ENCODE peak calls at places on chromosome 10, in six cellular contexts. W, P, Y, D, M and F are unnamed samples.

GRCh38 chr10:132509506-132510173 is 27.9 kb upstream of the INPP5A start:
- DNase-seq in W (no peak), P (no peak), Y (no peak), D (no peak), M (no peak), F (peak)

GRCh38 chr10:65805993-65806392 is 1119.8 kb upstream of the LRRTM3 start:
- DNase-seq in W (no peak), P (no peak), Y (no peak), D (no peak), M (no peak), F (no peak)

GRCh38 chr10:101481256-101481655 is 106.8 kb downstream of the POLL start:
- DNase-seq in W (no peak), P (no peak), Y (no peak), D (no peak), M (no peak), F (no peak)

GRCh38 chr10:924524-924859 is 7.0 kb downstream of the LARP4B start:
- DNase-seq in W (no peak), P (no peak), Y (no peak), D (no peak), M (no peak), F (no peak)

GRCh38 chr10:26881600-26882331 is 21.0 kb upstream of the ABI1 start:
- DNase-seq in W (peak), P (peak), Y (peak), D (no peak), M (no peak), F (no peak)

GRCh38 chr10:33804534-33804933 is 470.1 kb upstream of the NRP1 start:
- DNase-seq in W (no peak), P (peak), Y (no peak), D (no peak), M (no peak), F (no peak)

GRCh38 chr10:65611592-65611991 is 1314.2 kb upstream of the LRRTM3 start:
- DNase-seq in W (no peak), P (peak), Y (no peak), D (no peak), M (no peak), F (no peak)

GRCh38 chr10:114043532-114044250 is at the start of gene ADRB1:
- DNase-seq in W (peak), P (peak), Y (peak), D (peak), M (peak), F (peak)

GRCh38 chr10:44459677-44460076 is 74.8 kb upstream of the CXCL12 start:
- DNase-seq in W (no peak), P (no peak), Y (no peak), D (no peak), M (no peak), F (no peak)

GRCh38 chr10:132641966-132642731 is 104.6 kb downstream of the INPP5A start:
- DNase-seq in W (no peak), P (no peak), Y (no peak), D (no peak), M (no peak), F (peak)

GRCh38 chr10:26031300-26031699 is 97.3 kb downstream of the MYO3A start:
- DNase-seq in W (no peak), P (no peak), Y (no peak), D (no peak), M (no peak), F (no peak)

GRCh38 chr10:29794776-29795635 is 160.2 kb upstream of the SVIL start:
- DNase-seq in W (no peak), P (peak), Y (no peak), D (no peak), M (peak), F (no peak)

GRCh38 chr10:62036186-62037081 is 134.9 kb downstream of the ARID5B start:
- DNase-seq in W (no peak), P (no peak), Y (no peak), D (no peak), M (no peak), F (no peak)

GRCh38 chr10:100506596-100507356 is 12.9 kb downstream of the SEC31B start:
- DNase-seq in W (peak), P (peak), Y (peak), D (no peak), M (no peak), F (no peak)

GRCh38 chr10:8369666-8370065 is 315.2 kb downstream of the GATA3 start:
- DNase-seq in W (peak), P (peak), Y (peak), D (no peak), M (no peak), F (no peak)

GRCh38 chr10:121413951-121414350 is 184.3 kb downstream of the FGFR2 start:
- DNase-seq in W (no peak), P (no peak), Y (no peak), D (no peak), M (no peak), F (no peak)

GRCh38 chr10:121459765-121460453 is 138.3 kb downstream of the FGFR2 start:
- DNase-seq in W (no peak), P (no peak), Y (no peak), D (no peak), M (no peak), F (no peak)

GRCh38 chr10:35384265-35384868 is 48.1 kb downstream of the CCNY start:
- DNase-seq in W (no peak), P (peak), Y (no peak), D (no peak), M (no peak), F (no peak)

GRCh38 chr10:75959209-75959608 is 527.8 kb downstream of the LRMDA start:
- DNase-seq in W (peak), P (peak), Y (no peak), D (no peak), M (no peak), F (no peak)

GRCh38 chr10:43407148-43407575 is 1.8 kb downstream of the HNRNPF start:
- DNase-seq in W (peak), P (peak), Y (peak), D (peak), M (peak), F (peak)

GRCh38 chr10:30705086-30705624 is 75.6 kb upstream of the LYZL2 start:
- DNase-seq in W (no peak), P (no peak), Y (peak), D (peak), M (no peak), F (no peak)

GRCh38 chr10:112295853-112296830 is 12.9 kb downstream of the TECTB start:
- DNase-seq in W (no peak), P (peak), Y (no peak), D (no peak), M (no peak), F (no peak)

GRCh38 chr10:110845756-110846620 is 25.7 kb upstream of the PDCD4 start:
- DNase-seq in W (peak), P (no peak), Y (no peak), D (peak), M (peak), F (peak)

GRCh38 chr10:114638874-114639625 is 19.0 kb downstream of the ABLIM1 start:
- DNase-seq in W (no peak), P (peak), Y (peak), D (no peak), M (no peak), F (no peak)

DNA sequence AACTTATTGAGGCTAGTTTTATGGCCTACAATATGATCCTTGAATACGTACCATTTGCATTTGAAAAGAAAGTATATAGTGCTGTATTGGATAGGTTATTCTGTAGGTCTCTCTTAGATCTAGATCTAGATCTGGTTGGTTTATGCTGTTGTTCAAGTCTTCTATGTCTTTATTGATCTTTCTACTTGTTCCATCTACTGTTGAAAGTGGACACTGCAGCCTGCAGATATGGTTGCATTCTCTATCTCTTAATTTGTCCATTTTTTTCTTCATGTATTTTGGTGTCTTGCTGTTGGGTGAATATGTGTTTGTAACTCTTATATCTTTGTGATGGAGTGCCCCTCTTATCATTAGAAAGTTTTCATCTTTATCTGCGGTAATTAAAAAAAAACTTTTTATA is 139.4 kb upstream of the PCDH15 start:
- DNase-seq in W (peak), P (no peak), Y (no peak), D (no peak), M (no peak), F (no peak)
- TF ChIP-seq CTCF in W (no peak), P (no peak), Y (no peak), D (no peak), M (no peak), F (no peak)

DNA sequence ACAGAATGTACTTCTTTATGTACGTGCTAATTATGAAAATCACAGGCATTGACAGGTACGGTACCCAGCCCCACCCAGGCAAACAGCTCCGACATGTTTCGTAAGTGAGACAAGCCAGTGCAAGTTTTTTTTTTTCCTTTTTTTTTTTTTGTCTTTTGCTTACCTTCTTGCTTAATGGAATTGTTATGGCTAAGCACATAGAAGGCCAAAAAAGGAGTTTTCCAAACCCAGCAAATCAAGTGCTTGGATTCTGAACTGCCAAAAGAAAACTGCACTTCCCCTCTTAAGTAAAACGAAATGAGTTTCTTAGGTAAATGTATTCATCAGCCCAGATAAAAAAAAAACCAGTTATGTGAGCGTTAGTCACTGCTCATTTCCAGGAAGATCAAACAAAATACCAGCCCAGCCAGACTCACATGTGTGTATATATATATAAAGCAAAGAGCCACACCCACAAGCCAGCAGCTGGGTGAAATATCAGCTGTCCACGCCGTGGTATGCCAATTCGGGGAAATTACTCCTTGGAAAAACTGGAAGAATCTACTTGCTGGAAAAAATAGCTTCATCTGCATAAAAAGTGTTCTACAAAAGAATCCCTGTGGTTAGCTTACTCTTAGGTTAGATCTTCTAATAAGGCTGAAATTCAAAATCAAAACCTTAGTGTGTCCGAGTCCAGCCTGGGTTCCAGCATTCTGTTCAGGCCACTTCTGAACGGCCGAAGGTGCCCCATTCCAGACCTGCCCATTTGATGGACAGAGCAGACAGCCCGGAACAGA is 8.0 kb downstream of the KLF6 start:
- DNase-seq in W (peak), P (peak), Y (no peak), D (peak), M (peak), F (no peak)
- TF ChIP-seq POLR2A in W (no peak), P (no peak), Y (no peak), D (peak), M (no peak), F (no peak)

DNA sequence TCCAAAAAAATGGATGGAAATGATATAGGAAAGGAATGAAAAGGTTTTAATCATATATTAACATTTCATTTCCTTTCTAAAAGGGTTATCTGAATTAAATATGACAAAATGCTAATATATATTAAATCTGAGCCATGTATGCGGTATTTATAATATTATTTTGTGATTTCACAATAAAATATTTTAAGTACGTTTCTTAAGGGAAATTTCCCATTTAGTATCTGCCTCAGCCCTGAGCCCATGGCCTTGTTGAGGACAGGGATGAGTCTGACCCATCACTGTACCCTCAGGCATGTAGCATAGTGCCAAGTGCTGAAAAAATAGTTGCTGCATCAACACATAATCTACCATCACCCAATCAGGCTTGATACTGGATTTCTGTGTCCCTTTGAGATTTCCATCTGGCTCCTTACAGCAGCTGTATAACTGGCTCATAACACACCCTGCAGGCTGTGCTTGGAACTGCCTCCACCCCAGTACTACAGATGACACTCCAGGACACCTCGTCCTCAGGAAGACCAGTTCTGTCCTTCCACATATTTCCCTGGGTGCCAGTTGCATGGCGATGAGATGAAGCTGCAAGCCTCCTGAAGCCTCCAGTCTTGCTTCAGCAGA is 59.4 kb upstream of the ASAH2 start:
- DNase-seq in W (peak), P (no peak), Y (peak), D (peak), M (no peak), F (peak)
- TF ChIP-seq CTCF in W (peak), P (no peak), Y (peak), D (peak), M (no peak), F (no peak)

GRCh38 chr10:128695326-128695725 is 569.1 kb upstream of the MKI67 start:
- DNase-seq in W (no peak), P (no peak), Y (no peak), D (no peak), M (no peak), F (no peak)
- TF ChIP-seq POLR2A in W (no peak), P (no peak), Y (no peak), D (no peak), M (no peak), F (no peak)

GRCh38 chr10:13276749-13277394 is 23.0 kb downstream of the PHYH start:
- DNase-seq in W (peak), P (peak), Y (no peak), D (no peak), M (no peak), F (no peak)
- TF ChIP-seq CTCF in W (no peak), P (peak), Y (no peak), D (no peak), M (no peak), F (no peak)

DNA sequence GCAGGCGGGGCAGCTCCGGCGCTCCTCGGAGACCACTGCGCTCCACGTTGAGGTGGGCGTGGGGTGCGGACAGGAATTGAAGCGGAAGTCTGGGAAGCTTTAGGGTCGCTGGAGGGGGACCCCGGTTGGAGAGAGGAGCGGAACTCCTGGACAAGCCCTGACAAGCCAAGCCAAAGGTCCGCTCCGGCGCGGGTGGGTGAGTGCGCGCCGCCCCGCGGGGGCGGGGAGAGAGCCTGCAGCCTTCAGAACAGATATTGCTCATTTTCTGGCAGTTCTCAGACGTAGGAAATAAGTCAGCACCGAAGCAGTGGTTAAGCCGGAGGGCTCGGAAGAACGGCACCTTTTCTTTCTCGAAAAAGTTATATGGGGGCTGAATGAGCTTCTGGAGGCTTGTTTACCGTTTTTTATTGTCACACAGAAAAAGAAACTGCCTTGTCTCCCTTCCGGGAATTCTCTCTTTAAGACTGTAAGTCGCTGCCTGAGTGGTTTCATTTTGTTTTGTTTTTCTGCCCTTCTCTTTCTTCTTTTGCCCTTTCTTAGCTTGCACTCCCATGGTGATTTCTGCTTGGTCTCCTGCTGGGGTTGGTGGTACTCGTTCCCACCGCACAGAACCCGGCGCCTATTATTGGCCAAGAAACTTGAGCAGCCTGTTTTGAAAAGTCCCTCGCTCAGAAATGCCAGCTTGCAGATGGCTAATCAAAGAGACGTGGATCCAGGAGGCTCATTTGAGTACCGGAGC is 732 bp downstream of the FAS start:
- DNase-seq in W (peak), P (peak), Y (peak), D (peak), M (peak), F (peak)
- TF ChIP-seq POLR2A in W (peak), P (peak), Y (no peak), D (peak), M (peak), F (peak)

DNA sequence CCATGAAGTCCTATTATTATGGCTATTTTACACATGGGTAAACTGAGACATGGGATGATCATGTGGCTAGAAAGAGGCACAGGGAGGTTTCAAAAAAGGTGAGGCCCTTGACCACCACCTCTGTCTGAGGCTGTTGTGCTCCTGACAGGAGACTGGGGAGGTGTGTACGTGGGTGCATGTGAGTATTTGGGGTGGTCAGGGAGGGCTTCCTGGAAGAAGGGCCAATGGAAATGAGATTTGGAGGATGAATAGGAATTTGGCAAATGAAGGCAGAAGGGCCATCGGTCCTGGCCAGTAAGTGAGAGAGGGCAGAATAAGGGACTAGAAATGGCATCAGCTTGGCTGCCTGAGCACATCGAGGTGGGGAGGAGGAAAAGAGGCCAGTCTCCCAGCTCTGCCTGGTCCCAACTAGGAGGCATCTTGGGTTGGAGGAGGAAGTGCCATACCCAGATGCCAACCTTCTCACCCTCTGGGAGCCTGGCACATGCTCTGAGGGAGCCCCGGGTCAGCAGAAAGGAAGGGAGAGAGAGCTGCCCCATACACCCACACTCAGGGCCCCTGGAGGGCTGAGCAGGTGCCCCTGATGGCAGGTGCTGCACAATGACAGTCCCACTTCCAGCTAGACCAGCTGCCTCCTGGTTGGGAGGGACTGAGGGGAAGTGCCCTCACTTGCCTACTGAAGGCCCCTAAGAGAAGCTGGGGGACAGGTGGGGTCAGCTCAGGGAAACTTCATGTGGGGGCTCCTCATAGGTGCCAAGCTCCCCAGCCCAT is 47.7 kb downstream of the CDH23 start:
- DNase-seq in W (no peak), P (no peak), Y (no peak), D (no peak), M (no peak), F (no peak)
- TF ChIP-seq CTCF in W (no peak), P (no peak), Y (no peak), D (no peak), M (no peak), F (no peak)

DNA sequence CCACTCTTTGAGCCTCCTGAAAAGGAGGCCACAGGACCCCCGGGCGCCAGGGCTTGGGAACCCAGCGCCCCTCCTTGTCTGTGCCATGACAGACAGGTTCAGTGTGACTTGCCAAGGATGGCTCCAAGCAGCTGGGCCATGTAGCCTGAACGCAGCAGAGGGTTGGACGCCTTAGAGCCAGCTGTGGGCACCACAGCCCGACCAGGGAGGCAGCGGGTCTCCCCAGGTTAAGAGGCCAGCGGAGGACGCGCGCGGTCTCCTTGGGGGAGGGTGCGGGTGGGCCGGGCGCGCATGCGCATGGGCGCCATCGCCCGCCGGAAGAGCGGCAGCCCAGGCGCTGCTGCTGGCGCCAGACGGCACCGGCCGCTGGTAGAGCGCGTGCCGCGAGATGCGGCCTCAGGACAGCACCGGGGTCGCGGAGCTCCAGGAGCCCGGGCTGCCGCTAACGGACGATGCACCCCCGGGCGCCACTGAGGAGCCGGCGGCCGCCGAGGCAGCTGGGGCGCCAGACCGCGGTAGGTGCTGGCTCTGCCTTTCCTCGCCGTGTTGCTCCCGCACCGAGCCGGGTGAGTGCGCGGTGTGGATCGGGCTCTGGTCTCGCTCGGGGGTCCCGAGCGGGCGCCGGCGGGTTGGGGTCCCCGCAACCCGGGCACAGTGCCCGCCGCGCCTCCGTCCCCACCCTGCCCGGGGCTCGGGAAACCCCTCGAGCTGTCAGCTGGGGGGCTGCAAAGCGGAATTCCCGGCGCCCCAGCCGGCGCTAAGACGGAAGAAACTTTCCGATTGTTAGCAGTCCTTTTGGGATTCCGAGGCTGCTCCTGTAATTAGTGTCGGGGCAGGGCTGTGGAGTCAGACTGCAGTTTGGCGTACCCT is at the start of gene SLC35G1:
- DNase-seq in W (peak), P (peak), Y (peak), D (peak), M (peak), F (peak)
- TF ChIP-seq POLR2A in W (peak), P (peak), Y (peak), D (peak), M (peak), F (peak)

GRCh38 chr10:103985726-103986125 is 18.8 kb downstream of the SLK start:
- DNase-seq in W (no peak), P (peak), Y (no peak), D (no peak), M (no peak), F (no peak)

GRCh38 chr10:103983367-103983911 is 16.5 kb downstream of the SLK start:
- DNase-seq in W (no peak), P (no peak), Y (peak), D (no peak), M (no peak), F (no peak)

GRCh38 chr10:103979530-103979929 is 12.6 kb downstream of the SLK start:
- DNase-seq in W (no peak), P (no peak), Y (no peak), D (no peak), M (no peak), F (no peak)

GRCh38 chr10:103980246-103980906 is 13.4 kb downstream of the SLK start:
- DNase-seq in W (no peak), P (peak), Y (peak), D (no peak), M (no peak), F (no peak)

GRCh38 chr10:103982639-103983038 is 15.7 kb downstream of the SLK start:
- DNase-seq in W (peak), P (no peak), Y (peak), D (no peak), M (no peak), F (no peak)
- TF ChIP-seq CTCF in W (peak), P (peak), Y (no peak), D (no peak), M (no peak), F (peak)